ENCODE peak calls at places on chromosomes 1 and 21, in four cellular contexts. B is cardiac muscle cell, D is upper lobe of right lung, R is mesenchymal stem cell. X is an unnamed sample. For H3K36me3 and H3K9me3, the result is how much of the 10 kb centered on the place peaks cover.

GRCh38 chr1:209249785-209250441 is 333.6 kb upstream of the CAMK1G start:
- DNase-seq in R (no peak), D (no peak), B (no peak), X (no peak)

GRCh38 chr1:14742181-14742980 is 143.9 kb downstream of the KAZN start:
- DNase-seq in B (no peak), D (no peak), R (peak), X (peak)

GRCh38 chr1:27435566-27436203 is 43.3 kb downstream of the GPR3 start:
- DNase-seq in B (no peak), R (peak), D (no peak), X (no peak)

GRCh38 chr21:38756746-38757145 is 49.0 kb upstream of the ETS2 start:
- DNase-seq in B (peak), R (peak), D (no peak), X (no peak)

GRCh38 chr1:2275796-2276536 is 47.8 kb downstream of the SKI start:
- DNase-seq in B (no peak), D (peak), R (peak), X (no peak)

GRCh38 chr1:21099034-21099868 is 77.4 kb downstream of the EIF4G3 start:
- DNase-seq in D (no peak), B (no peak), R (peak), X (no peak)

GRCh38 chr1:17762313-17762712 is 7.2 kb downstream of the ACTL8 start:
- DNase-seq in B (no peak), D (no peak), R (no peak), X (no peak)

GRCh38 chr1:116724765-116725375 is 29.4 kb upstream of the CD2 start:
- DNase-seq in B (peak), R (peak), D (no peak), X (peak)

GRCh38 chr1:17742590-17742989 is 12.5 kb upstream of the ACTL8 start:
- DNase-seq in B (no peak), R (no peak), D (no peak), X (peak)

GRCh38 chr1:165124772-165125171 is 231.7 kb downstream of the LMX1A start:
- DNase-seq in D (no peak), R (no peak), B (no peak), X (no peak)

GRCh38 chr1:54853793-54854370 is 33.1 kb downstream of the DHCR24 start:
- DNase-seq in B (no peak), R (no peak), D (peak), X (no peak)

GRCh38 chr1:42340093-42340492 is 5.1 kb upstream of the FOXJ3 start:
- DNase-seq in B (no peak), R (peak), D (no peak), X (peak)

GRCh38 chr1:40844079-40844478 is 18.1 kb downstream of the CITED4 start:
- DNase-seq in B (no peak), D (no peak), R (no peak), X (no peak)

GRCh38 chr21:29238052-29238966 is 60.4 kb upstream of the BACH1 start:
- DNase-seq in B (no peak), D (no peak), R (no peak), X (no peak)

GRCh38 chr1:91091812-91092211 is 70.0 kb upstream of the ZNF644 start:
- DNase-seq in R (peak), B (no peak), D (no peak), X (no peak)

GRCh38 chr1:165501351-165501974 is 42.3 kb upstream of the LRRC52 start:
- DNase-seq in R (no peak), D (no peak), B (no peak), X (peak)

GRCh38 chr1:5648410-5649165 is 343.6 kb downstream of the NPHP4 start:
- DNase-seq in B (no peak), R (no peak), D (no peak), X (peak)

GRCh38 chr1:221439734-221440436 is 302.0 kb downstream of the DUSP10 start:
- DNase-seq in R (peak), B (no peak), D (no peak), X (peak)

GRCh38 chr1:151165281-151165737 is 393 bp downstream of the LYSMD1 start:
- DNase-seq in B (peak), D (peak), R (peak), X (peak)

GRCh38 chr1:11805454-11806306 is at the start of the genes CLCN6 and MTHFR:
- DNase-seq in D (peak), B (peak), R (peak), X (peak)

DNA sequence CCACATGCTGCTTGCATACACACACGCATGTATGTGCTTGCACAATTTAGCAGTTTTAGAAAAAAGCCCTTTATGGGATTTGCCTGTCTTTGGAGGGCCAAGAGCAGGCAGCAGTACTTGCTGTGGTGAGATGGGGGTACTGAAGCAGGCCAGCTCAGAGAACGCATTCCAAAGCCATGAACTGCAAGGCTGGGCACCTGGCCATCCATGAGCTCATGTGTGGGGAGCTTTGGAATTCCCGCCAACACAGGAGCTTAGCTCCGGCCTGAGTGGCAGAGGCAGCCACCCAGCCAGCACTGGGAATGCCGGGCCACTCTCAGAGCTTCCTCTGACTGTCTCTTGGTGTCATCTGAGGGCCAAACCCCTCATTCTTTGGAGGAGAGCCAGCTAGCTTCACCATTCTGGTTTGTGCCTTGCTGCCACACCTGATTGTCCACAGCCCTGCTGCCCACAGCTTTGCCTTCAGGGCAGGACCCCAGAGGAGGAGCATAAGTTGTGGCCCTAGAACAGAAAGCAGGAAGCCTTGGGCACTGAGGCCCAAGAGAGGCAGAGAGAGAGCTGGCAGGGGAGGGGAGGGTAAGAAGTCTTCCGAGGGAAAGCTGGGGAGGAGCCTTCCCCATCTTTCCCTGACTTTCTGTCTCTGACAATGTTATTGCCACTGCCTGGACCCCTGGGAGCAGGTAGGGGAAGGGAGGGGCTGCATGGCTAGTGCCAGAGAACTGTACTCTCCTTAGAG is 92.1 kb upstream of the POU3F1 start:
- DNase-seq in D (peak), B (peak), R (peak), X (peak)
- H3K36me3 ChIP-seq in D (under half), B (under half), R (under half), X (under half)

DNA sequence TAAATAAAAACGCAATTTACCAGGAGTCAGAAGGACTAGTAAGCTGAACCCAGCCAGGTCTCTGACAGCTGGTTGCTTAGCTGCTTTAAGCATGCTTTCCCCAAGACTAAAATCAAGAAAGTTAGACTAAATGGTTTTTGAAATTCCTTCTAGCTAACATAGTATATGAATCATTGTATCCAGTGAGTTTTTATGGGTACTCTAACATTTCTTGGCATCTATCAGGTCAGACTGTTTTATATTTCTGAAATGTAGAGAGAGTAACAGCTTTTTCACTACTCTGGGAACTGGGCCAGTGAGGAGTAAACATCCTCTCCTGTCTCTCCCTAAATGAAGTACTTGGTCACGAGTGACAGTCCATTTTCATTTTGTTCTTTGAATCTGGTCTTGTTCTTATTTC is 47.4 kb downstream of the PKN2 start:
- DNase-seq in D (no peak), B (no peak), R (peak), X (peak)
- H3K4me3 ChIP-seq in D (no peak), B (no peak), R (peak), X (peak)

GRCh38 chr1:156160000-156160743 is 6.8 kb downstream of the SEMA4A start:
- DNase-seq in R (no peak), D (no peak), B (no peak), X (no peak)
- H3K9me3 ChIP-seq in R (under half), D (under half), B (under half), X (under half)

DNA sequence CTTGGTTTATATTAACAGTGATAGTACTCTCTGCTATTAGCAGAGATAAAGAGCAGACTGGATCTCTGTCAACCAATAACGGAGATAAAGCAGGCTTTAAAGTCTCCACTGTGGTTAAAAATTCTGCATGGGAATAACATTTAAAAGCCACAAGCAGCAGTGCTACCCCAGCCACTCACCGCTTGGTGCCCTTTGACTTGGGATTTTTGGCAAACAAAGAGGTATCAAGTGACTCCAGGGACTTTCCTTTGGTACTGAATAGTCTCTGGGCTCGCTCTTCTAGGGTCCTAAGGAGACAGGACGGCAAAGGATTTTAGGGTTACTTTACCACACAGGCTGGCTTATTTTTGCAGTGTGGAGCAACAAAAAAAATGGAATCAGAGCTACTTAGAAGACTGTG is 11.3 kb downstream of the SF3A3 start:
- DNase-seq in D (no peak), B (no peak), R (no peak), X (no peak)
- H3K36me3 ChIP-seq in D (half or more), B (half or more), R (half or more), X (half or more)

DNA sequence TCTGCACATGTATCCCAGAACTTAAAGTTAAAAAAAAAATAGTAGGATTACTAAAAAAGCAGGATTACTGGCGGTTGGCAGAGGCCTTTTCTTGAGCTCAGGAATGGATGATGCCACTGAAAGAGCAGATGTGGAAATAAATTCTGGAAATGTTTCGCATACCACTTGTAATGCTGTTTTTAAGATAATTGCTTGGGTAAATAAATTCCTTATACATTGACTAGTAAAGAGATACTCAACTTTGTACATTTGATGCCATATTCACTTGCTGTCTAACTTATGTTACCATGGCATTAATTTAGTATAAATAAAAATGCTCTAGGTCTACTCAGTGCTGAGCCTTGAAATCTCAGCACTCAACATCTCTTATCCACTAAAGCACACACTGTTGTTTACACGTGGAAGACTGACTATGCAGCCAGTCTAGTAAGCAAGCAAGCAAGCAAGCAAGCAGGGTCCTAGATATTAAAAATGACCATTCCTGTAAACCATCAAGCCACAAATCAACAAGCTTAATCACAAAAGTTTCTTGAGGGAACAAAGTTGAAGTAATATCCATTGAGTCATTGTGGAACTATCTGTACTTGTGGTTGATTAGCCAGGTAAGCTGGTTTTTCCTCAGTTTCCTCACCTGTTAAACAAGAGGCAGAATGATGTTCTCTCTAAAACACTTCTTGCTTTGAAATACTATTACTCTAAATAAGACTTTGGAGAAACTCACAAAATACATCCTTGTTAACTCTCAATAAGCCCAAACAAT is 1.7 kb upstream of the RASAL2 start:
- DNase-seq in D (no peak), B (no peak), R (peak), X (peak)
- H3K4me3 ChIP-seq in D (no peak), B (no peak), R (peak), X (peak)

GRCh38 chr1:236398538-236398937 is 4.5 kb downstream of the EDARADD start:
- DNase-seq in R (no peak), B (no peak), D (no peak), X (no peak)
- H3K9me3 ChIP-seq in R (under half), B (under half), D (under half), X (under half)

DNA sequence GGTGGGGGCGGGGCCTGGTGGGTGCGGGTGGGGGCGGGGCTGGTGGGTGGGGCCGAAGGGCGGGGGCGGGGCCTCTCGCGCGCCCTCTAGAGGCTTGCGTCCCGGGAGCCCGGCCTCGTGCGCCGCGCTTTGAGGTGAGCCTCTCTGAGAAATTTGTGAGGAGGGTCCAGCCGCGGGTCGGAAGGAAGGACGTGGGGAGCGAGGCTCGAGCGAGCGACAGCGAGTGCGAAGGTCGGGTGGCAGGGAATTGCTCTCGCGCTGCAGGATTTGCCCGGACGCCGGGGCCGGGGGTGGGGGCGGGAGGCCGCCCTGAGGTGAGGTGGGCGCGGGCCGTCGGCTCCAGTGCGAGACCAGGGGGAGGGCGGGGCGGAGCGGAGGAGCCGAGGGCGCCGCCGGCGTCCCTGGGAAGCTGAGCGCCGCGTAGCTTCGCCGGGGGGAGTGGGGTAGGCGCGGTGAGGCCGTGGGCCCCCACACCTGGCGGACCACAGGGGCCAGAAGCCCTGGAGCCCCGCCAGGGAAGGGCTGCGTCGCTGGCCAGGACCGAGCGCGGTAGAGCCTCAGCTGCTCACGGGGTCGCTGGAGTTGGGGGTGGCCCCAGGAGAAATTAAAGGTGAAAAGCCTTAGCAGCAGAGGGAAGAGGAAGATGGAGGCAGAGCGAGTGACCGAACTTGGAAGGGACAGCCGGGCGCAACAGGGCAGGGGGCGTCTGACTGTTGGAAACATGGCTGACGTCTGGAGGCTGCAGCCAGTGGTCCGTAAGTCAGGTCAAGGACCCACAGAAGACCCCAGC is 754 bp upstream of the LSS start:
- DNase-seq in R (no peak), B (no peak), D (no peak), X (peak)
- H3K36me3 ChIP-seq in R (under half), B (under half), D (under half), X (half or more)

DNA sequence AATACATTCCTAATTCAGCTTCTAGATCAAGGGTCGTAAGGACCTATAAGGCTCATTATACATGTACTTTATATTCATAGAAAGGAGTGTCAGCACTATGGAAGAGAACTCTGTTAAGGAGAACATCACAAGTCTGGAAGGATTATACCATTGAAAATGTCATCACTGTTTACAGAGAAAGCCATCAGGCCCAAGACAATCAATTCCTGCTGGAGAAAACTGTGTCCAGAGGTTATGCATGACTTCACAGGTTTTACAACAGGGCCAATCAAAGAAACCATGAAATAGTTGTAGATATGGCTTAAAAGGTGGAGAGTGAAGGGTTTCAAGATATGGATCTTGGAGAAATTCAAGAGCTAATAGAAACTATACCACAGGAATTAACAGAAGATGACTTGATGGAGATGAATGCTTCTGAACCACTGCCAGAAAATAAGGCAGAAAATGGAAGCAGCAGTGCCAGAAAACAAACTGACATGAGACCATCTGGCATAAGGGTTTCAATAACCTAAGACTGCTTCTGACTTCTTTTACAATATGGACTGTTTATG is 30.2 kb downstream of the USP1 start:
- DNase-seq in R (no peak), B (no peak), D (no peak), X (no peak)
- H3K4me3 ChIP-seq in R (no peak), B (no peak), D (no peak), X (no peak)

DNA sequence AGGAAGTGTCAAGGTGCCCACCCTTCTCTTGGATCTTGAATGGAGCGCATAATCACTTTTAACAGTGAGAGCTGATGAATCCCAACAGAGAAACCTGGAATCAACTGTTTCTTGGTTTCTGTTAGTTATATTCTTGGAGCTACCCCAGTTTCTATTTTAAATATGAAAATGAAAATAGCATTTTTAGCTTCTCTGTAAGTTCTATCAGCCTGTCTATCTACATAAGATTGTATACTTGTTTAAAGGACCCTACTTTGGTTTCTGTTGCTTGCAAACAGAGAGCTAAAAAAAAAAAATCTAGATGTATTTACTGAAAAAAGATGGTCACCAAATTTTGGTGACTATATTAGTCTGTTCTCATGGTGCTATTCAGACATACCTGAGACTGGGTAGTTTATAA is 670.0 kb downstream of the NCAM2 start:
- DNase-seq in R (no peak), D (no peak), B (no peak), X (no peak)
- H3K9me3 ChIP-seq in R (under half), D (under half), B (under half), X (under half)